ENCODE peak calls at places on chromosomes 12 and 14, in eight cellular contexts. Q, T, H, G, N, W, Z and F are unnamed samples.

GRCh38 chr14:88184956-88185355 is 138.1 kb downstream of the KCNK10 start:
- DNase-seq in Q (no peak), T (no peak), H (no peak), G (no peak), N (no peak), W (no peak), Z (no peak), F (no peak)

GRCh38 chr12:101891462-101891971 is 14.1 kb downstream of the DRAM1 start:
- DNase-seq in Q (no peak), T (peak), H (no peak), G (peak), N (peak), W (peak), Z (peak), F (no peak)

GRCh38 chr12:30878034-30878433 is 48.5 kb upstream of the TSPAN11 start:
- DNase-seq in Q (no peak), T (no peak), H (no peak), G (no peak), N (no peak), W (no peak), Z (no peak), F (no peak)

GRCh38 chr12:26402648-26403047 is 207.3 kb downstream of the SSPN start:
- DNase-seq in Q (peak), T (no peak), H (no peak), G (peak), N (no peak), W (peak), Z (peak), F (no peak)

GRCh38 chr12:124581792-124582424 is 14.5 kb upstream of the NCOR2 start:
- DNase-seq in Q (no peak), T (no peak), H (no peak), G (peak), N (no peak), W (no peak), Z (no peak), F (peak)

GRCh38 chr12:94491489-94491888 is 31.8 kb upstream of the CEP83 start:
- DNase-seq in Q (no peak), T (no peak), H (no peak), G (no peak), N (no peak), W (no peak), Z (no peak), F (no peak)

GRCh38 chr12:82176016-82176415 is 182.2 kb downstream of the CCDC59 start:
- DNase-seq in Q (no peak), T (no peak), H (no peak), G (no peak), N (no peak), W (no peak), Z (no peak), F (no peak)

GRCh38 chr12:119704065-119704747 is 36.3 kb downstream of the PRKAB1 start:
- DNase-seq in Q (no peak), T (no peak), H (no peak), G (no peak), N (peak), W (no peak), Z (no peak), F (peak)

GRCh38 chr12:114274131-114274530 is 131.8 kb downstream of the TBX5 start:
- DNase-seq in Q (no peak), T (no peak), H (no peak), G (no peak), N (no peak), W (no peak), Z (no peak), F (no peak)

GRCh38 chr14:104040539-104040938 is 45.0 kb upstream of the ASPG start:
- DNase-seq in Q (no peak), T (no peak), H (no peak), G (no peak), N (no peak), W (no peak), Z (no peak), F (no peak)

GRCh38 chr14:79578470-79578869 is 632.8 kb downstream of the DIO2 start:
- DNase-seq in Q (no peak), T (no peak), H (no peak), G (no peak), N (no peak), W (no peak), Z (no peak), F (no peak)

GRCh38 chr12:116759783-116760581 is 21.9 kb downstream of the RNFT2 start:
- DNase-seq in Q (peak), T (peak), H (no peak), G (no peak), N (no peak), W (no peak), Z (peak), F (peak)

GRCh38 chr12:15644700-15645099 is 144.5 kb downstream of the EPS8 start:
- DNase-seq in Q (no peak), T (no peak), H (no peak), G (no peak), N (no peak), W (no peak), Z (no peak), F (no peak)

GRCh38 chr12:65278576-65279386 is at the start of gene MSRB3:
- DNase-seq in Q (peak), T (peak), H (peak), G (peak), N (peak), W (peak), Z (peak), F (peak)

GRCh38 chr14:103718572-103718971 is 3.0 kb downstream of the ZFYVE21 start:
- DNase-seq in Q (no peak), T (peak), H (no peak), G (no peak), N (peak), W (no peak), Z (no peak), F (no peak)

GRCh38 chr14:78071016-78071549 is 99.1 kb upstream of the NRXN3 start:
- DNase-seq in Q (no peak), T (no peak), H (no peak), G (no peak), N (no peak), W (no peak), Z (no peak), F (no peak)

GRCh38 chr12:56991319-56991906 is 14.9 kb downstream of the ZBTB39 start:
- DNase-seq in Q (no peak), T (peak), H (no peak), G (peak), N (peak), W (no peak), Z (peak), F (peak)

GRCh38 chr12:86929962-86930361 is 673.8 kb upstream of the MGAT4C start:
- DNase-seq in Q (no peak), T (no peak), H (no peak), G (no peak), N (peak), W (peak), Z (no peak), F (no peak)

GRCh38 chr14:92651106-92651792 is 97.2 kb downstream of the LGMN start:
- DNase-seq in Q (no peak), T (peak), H (no peak), G (peak), N (no peak), W (no peak), Z (peak), F (no peak)

GRCh38 chr12:92042791-92043531 is 102.7 kb downstream of the BTG1 start:
- DNase-seq in Q (no peak), T (no peak), H (no peak), G (no peak), N (no peak), W (peak), Z (no peak), F (no peak)

GRCh38 chr12:106149096-106149784 is 10.5 kb upstream of the NUAK1 start:
- DNase-seq in Q (peak), T (peak), H (no peak), G (peak), N (peak), W (no peak), Z (peak), F (no peak)

GRCh38 chr12:42912367-42912766 is 322.8 kb upstream of the PRICKLE1 start:
- DNase-seq in Q (no peak), T (no peak), H (no peak), G (no peak), N (no peak), W (no peak), Z (no peak), F (no peak)

GRCh38 chr14:76131071-76131985 is 20.4 kb upstream of the GPATCH2L start:
- DNase-seq in Q (no peak), T (no peak), H (no peak), G (no peak), N (no peak), W (no peak), Z (no peak), F (no peak)

GRCh38 chr14:96256420-96256819 is 410 bp downstream of the BDKRB1 start:
- DNase-seq in Q (no peak), T (no peak), H (no peak), G (no peak), N (peak), W (peak), Z (no peak), F (no peak)

GRCh38 chr14:94624537-94625352 is 12.6 kb downstream of the SERPINA3 start:
- DNase-seq in Q (no peak), T (no peak), H (no peak), G (no peak), N (no peak), W (no peak), Z (no peak), F (no peak)

GRCh38 chr12:31221566-31221945 is 104.4 kb downstream of the SINHCAF start:
- DNase-seq in Q (no peak), T (no peak), H (no peak), G (no peak), N (no peak), W (no peak), Z (no peak), F (no peak)

GRCh38 chr14:80958258-80958657 is 2.8 kb downstream of the TSHR start:
- DNase-seq in Q (no peak), T (no peak), H (no peak), G (no peak), N (no peak), W (no peak), Z (no peak), F (no peak)

GRCh38 chr12:11968041-11968383 is 102.7 kb upstream of the BCL2L14 start:
- DNase-seq in Q (no peak), T (no peak), H (no peak), G (no peak), N (no peak), W (no peak), Z (no peak), F (no peak)

GRCh38 chr12:53499261-53500118 is at the start of gene MAP3K12:
- DNase-seq in Q (no peak), T (peak), H (no peak), G (peak), N (peak), W (peak), Z (peak), F (peak)

GRCh38 chr12:2893007-2893406 is 2.3 kb downstream of the TULP3 start:
- DNase-seq in Q (no peak), T (peak), H (peak), G (peak), N (peak), W (peak), Z (no peak), F (no peak)

GRCh38 chr14:81164167-81164774 is 56.5 kb downstream of the GTF2A1 start:
- DNase-seq in Q (peak), T (peak), H (peak), G (peak), N (peak), W (peak), Z (peak), F (no peak)

GRCh38 chr12:30515351-30515750 is 180.3 kb downstream of the IPO8 start:
- DNase-seq in Q (peak), T (peak), H (no peak), G (no peak), N (peak), W (no peak), Z (no peak), F (no peak)

GRCh38 chr14:70879448-70879847 is 27.8 kb upstream of the PCNX1 start:
- DNase-seq in Q (no peak), T (no peak), H (no peak), G (no peak), N (peak), W (no peak), Z (no peak), F (no peak)

GRCh38 chr14:70871001-70871400 is 36.3 kb upstream of the PCNX1 start:
- DNase-seq in Q (no peak), T (no peak), H (no peak), G (no peak), N (no peak), W (no peak), Z (no peak), F (no peak)

GRCh38 chr14:70872678-70873020 is 34.6 kb upstream of the PCNX1 start:
- DNase-seq in Q (no peak), T (no peak), H (no peak), G (no peak), N (no peak), W (no peak), Z (no peak), F (no peak)

GRCh38 chr14:70871863-70872677 is 35.2 kb upstream of the PCNX1 start:
- DNase-seq in Q (no peak), T (no peak), H (no peak), G (no peak), N (no peak), W (no peak), Z (no peak), F (no peak)

GRCh38 chr14:70873627-70874026 is 33.6 kb upstream of the PCNX1 start:
- DNase-seq in Q (no peak), T (no peak), H (no peak), G (no peak), N (no peak), W (no peak), Z (no peak), F (no peak)
- TF ChIP-seq CTCF in Q (no peak), T (no peak), H (no peak), G (no peak), N (no peak), W (no peak), Z (no peak), F (no peak)

GRCh38 chr14:60184597-60185555 is 19.7 kb upstream of the DHRS7 start:
- DNase-seq in Q (no peak), T (peak), H (no peak), G (no peak), N (peak), W (no peak), Z (no peak), F (no peak)
- H3K27ac ChIP-seq in Q (no peak), T (no peak), H (no peak), G (no peak), N (no peak), W (no peak), Z (no peak), F (no peak)

GRCh38 chr14:47676301-47676617 is 854 bp upstream of the MDGA2 start:
- DNase-seq in Q (no peak), T (no peak), H (no peak), G (no peak), N (no peak), W (no peak), Z (no peak), F (no peak)

GRCh38 chr14:47674546-47675238 is 713 bp downstream of the MDGA2 start:
- DNase-seq in Q (no peak), T (no peak), H (no peak), G (no peak), N (no peak), W (no peak), Z (no peak), F (no peak)

GRCh38 chr14:47675239-47675488 is 241 bp downstream of the MDGA2 start:
- DNase-seq in Q (no peak), T (no peak), H (no peak), G (no peak), N (no peak), W (peak), Z (no peak), F (no peak)

GRCh38 chr14:47674148-47674545 is 1.3 kb downstream of the MDGA2 start:
- DNase-seq in Q (no peak), T (no peak), H (no peak), G (no peak), N (no peak), W (no peak), Z (no peak), F (no peak)

GRCh38 chr14:47675489-47676300 is at the start of gene MDGA2:
- DNase-seq in Q (no peak), T (peak), H (no peak), G (no peak), N (no peak), W (peak), Z (no peak), F (no peak)
- H3K4me3 ChIP-seq in Q (no peak), T (peak), H (no peak), G (no peak), N (no peak), W (no peak), Z (no peak), F (peak)

GRCh38 chr14:70084226-70084625 is 104.5 kb downstream of the SLC8A3 start:
- DNase-seq in Q (no peak), T (no peak), H (no peak), G (no peak), N (no peak), W (no peak), Z (no peak), F (no peak)

GRCh38 chr14:70087380-70087697 is 101.4 kb downstream of the SLC8A3 start:
- DNase-seq in Q (no peak), T (no peak), H (no peak), G (no peak), N (no peak), W (no peak), Z (no peak), F (no peak)

GRCh38 chr14:70086685-70087379 is 101.9 kb downstream of the SLC8A3 start:
- DNase-seq in Q (peak), T (peak), H (no peak), G (peak), N (peak), W (peak), Z (peak), F (no peak)
- TF ChIP-seq CTCF in Q (peak), T (peak), H (no peak), G (peak), N (peak), W (peak), Z (peak), F (peak)

DNA sequence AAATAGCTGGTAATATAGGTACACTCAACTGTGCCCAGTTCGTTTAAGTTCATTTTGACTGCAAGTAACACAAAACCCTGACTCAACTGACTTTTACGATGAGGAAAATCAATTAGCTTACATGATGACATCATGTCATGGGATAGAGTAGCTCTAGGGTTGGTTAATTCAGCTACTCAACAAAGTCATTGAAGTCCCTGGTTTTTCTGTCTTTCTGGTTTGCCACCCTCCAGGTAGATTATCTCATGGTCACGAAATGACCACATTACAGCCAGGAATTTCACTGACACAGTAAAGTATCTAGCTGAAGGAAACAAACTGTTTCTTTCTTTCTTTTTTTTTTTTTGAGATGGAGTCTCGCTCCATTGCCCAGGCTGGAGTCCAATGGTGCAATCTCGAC is 68.5 kb upstream of the FUT8 start:
- DNase-seq in Q (no peak), T (no peak), H (no peak), G (no peak), N (no peak), W (peak), Z (no peak), F (no peak)
- H3K27ac ChIP-seq in Q (no peak), T (no peak), H (no peak), G (no peak), N (no peak), W (no peak), Z (no peak), F (no peak)

GRCh38 chr14:67485501-67486095 is 2.9 kb downstream of the TMEM229B start:
- DNase-seq in Q (no peak), T (peak), H (no peak), G (no peak), N (no peak), W (no peak), Z (no peak), F (no peak)
- H3K4me3 ChIP-seq in Q (no peak), T (no peak), H (no peak), G (no peak), N (no peak), W (no peak), Z (no peak), F (no peak)

DNA sequence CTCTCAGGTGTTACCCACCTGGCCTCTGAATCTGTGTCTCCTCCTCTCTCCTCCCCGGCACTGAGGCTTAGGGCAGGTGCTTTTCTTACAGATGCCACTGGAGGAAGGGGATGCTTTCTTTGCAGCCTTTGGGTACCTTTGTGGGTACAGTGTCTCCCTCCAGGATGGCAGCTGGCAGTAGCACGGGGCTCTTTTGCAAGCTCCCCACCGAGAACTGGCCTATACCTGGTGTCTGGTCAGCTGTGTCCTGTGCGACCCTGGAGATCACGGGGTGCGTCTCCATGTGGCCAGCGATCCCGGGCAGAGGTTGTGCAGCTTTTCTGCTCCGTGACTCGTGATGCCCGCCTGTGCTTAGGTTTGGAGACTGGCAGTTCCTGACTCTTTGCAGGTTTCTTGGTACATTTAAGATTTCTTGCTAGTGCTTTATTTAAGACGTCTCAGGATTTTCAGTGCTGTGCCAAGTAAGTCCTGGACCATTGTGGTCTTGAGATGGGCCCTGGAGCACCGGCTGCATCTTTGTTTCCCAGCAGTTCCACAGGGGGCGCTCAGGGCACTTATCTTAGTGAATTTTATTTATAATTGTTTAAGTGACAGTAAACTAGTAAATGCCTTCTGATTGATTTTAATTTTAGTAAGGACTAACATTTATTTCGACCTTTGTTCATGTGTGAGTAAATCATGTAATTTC is 68.9 kb downstream of the DDX51 start:
- DNase-seq in Q (no peak), T (no peak), H (no peak), G (no peak), N (no peak), W (no peak), Z (no peak), F (no peak)
- TF ChIP-seq CTCF in Q (peak), T (peak), H (no peak), G (no peak), N (peak), W (peak), Z (no peak), F (no peak)

DNA sequence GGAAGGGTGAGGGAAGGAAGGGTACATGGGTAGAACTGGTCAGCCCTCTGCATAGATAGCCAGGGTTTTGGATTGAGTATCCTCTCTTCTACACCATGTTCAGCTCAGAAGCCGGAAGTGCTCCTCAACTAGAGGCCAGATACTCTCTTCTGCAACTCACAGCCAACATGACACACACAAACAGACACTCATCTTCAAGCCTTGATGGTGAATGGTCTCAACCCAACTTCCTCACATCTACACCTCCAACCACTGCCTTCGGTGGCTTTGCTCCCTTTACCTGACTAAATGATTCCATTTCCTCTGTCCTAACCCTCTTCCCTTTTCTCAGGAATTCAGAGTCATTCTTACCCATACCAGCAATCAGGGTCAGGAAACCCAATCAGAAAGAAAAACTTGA is 7.6 kb upstream of the FKBP11 start:
- DNase-seq in Q (no peak), T (no peak), H (no peak), G (no peak), N (no peak), W (no peak), Z (no peak), F (no peak)
- H3K27ac ChIP-seq in Q (no peak), T (no peak), H (no peak), G (no peak), N (no peak), W (no peak), Z (no peak), F (no peak)

GRCh38 chr12:8145754-8146415 is 10.9 kb upstream of the ZNF705A start:
- DNase-seq in Q (no peak), T (peak), H (no peak), G (peak), N (peak), W (peak), Z (no peak), F (peak)
- H3K4me3 ChIP-seq in Q (no peak), T (no peak), H (no peak), G (no peak), N (peak), W (no peak), Z (no peak), F (peak)

GRCh38 chr14:23727566-23728335 is 91.6 kb downstream of the DHRS2 start:
- DNase-seq in Q (peak), T (peak), H (no peak), G (peak), N (peak), W (peak), Z (no peak), F (no peak)
- TF ChIP-seq CTCF in Q (peak), T (peak), H (no peak), G (peak), N (peak), W (peak), Z (peak), F (peak)